ENCODE peak calls at places on chromosomes 6 and 20, in four cellular contexts. One of them, this sample, is unnamed.

GRCh38 chr20:9179193-9179802 is 110.4 kb downstream of the PLCB4 start:
- DNase-seq in Caco-2: no peak
- DNase-seq in psoas muscle: no peak
- DNase-seq in heart left ventricle: no peak
- DNase-seq in this sample: no peak

GRCh38 chr6:80610821-80611220 is 504.4 kb downstream of the BCKDHB start:
- DNase-seq in Caco-2: no peak
- DNase-seq in heart left ventricle: no peak
- DNase-seq in psoas muscle: no peak
- DNase-seq in this sample: no peak

GRCh38 chr6:15769471-15770088 is 106.8 kb upstream of the DTNBP1 start:
- DNase-seq in psoas muscle: no peak
- DNase-seq in Caco-2: no peak
- DNase-seq in heart left ventricle: no peak
- DNase-seq in this sample: no peak

GRCh38 chr20:11267131-11267761 is 593.4 kb upstream of the JAG1 start:
- DNase-seq in Caco-2: peak; percentile 80
- DNase-seq in heart left ventricle: peak; percentile 68
- DNase-seq in psoas muscle: peak; percentile 54
- DNase-seq in this sample: no peak

GRCh38 chr6:82144852-82145332 is 102.7 kb downstream of the IBTK start:
- DNase-seq in psoas muscle: peak; percentile 63
- DNase-seq in Caco-2: peak; percentile 62
- DNase-seq in heart left ventricle: peak; percentile 82
- DNase-seq in this sample: no peak

GRCh38 chr20:54257090-54257816 is 49.4 kb downstream of the PFDN4 start:
- DNase-seq in Caco-2: no peak
- DNase-seq in heart left ventricle: no peak
- DNase-seq in psoas muscle: no peak
- DNase-seq in this sample: no peak

GRCh38 chr6:20211037-20211940 is 980 bp downstream of the MBOAT1 start:
- DNase-seq in psoas muscle: no peak
- DNase-seq in heart left ventricle: no peak
- DNase-seq in Caco-2: no peak
- DNase-seq in this sample: no peak

GRCh38 chr20:3871549-3872265 is 17.5 kb upstream of the PANK2 start:
- DNase-seq in psoas muscle: no peak
- DNase-seq in Caco-2: peak; percentile 53
- DNase-seq in heart left ventricle: no peak
- DNase-seq in this sample: no peak

GRCh38 chr6:125835221-125835744 is 44.5 kb downstream of the NCOA7 start:
- DNase-seq in heart left ventricle: peak; percentile 38
- DNase-seq in psoas muscle: peak; percentile 47
- DNase-seq in Caco-2: no peak
- DNase-seq in this sample: peak; percentile 72
- H3K4me3 ChIP-seq in heart left ventricle: no peak overlapping the region
- H3K4me3 ChIP-seq in psoas muscle: no peak overlapping the region
- H3K4me3 ChIP-seq in Caco-2: no peak overlapping the region
- H3K4me3 ChIP-seq in this sample: no peak overlapping the region

GRCh38 chr6:68237205-68237604 is 397.9 kb upstream of the ADGRB3 start:
- DNase-seq in heart left ventricle: no peak
- DNase-seq in Caco-2: no peak
- DNase-seq in psoas muscle: no peak
- DNase-seq in this sample: no peak
- H3K27me3 ChIP-seq in heart left ventricle: no peaks in the 10 kb centered on the region
- H3K27me3 ChIP-seq in Caco-2: no peaks in the 10 kb centered on the region
- H3K27me3 ChIP-seq in psoas muscle: no peaks in the 10 kb centered on the region
- H3K27me3 ChIP-seq in this sample: no peaks in the 10 kb centered on the region

DNA sequence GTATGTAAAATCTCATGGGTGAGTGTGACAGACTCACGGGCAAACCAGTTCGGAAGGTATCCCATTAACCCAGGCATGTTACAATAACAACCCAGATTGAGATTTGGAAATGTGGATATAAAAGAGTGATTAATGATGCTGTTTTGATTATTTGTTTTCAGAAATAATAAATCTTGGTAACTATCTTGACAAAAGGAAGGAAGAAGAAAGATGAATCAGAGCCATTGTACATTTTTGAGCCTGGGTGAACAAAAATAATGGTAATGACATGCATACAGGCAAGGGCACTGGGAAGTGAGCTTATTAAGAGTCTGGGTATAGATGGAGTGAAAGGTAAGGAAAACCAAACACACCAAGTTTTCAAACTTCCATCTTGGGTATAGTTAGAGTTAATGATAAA is 862.0 kb downstream of the PHF3 start:
- DNase-seq in heart left ventricle: no peak
- DNase-seq in Caco-2: no peak
- DNase-seq in psoas muscle: no peak
- DNase-seq in this sample: no peak
- H3K4me3 ChIP-seq in heart left ventricle: no peak overlapping the region
- H3K4me3 ChIP-seq in Caco-2: no peak overlapping the region
- H3K4me3 ChIP-seq in psoas muscle: no peak overlapping the region
- H3K4me3 ChIP-seq in this sample: no peak overlapping the region

DNA sequence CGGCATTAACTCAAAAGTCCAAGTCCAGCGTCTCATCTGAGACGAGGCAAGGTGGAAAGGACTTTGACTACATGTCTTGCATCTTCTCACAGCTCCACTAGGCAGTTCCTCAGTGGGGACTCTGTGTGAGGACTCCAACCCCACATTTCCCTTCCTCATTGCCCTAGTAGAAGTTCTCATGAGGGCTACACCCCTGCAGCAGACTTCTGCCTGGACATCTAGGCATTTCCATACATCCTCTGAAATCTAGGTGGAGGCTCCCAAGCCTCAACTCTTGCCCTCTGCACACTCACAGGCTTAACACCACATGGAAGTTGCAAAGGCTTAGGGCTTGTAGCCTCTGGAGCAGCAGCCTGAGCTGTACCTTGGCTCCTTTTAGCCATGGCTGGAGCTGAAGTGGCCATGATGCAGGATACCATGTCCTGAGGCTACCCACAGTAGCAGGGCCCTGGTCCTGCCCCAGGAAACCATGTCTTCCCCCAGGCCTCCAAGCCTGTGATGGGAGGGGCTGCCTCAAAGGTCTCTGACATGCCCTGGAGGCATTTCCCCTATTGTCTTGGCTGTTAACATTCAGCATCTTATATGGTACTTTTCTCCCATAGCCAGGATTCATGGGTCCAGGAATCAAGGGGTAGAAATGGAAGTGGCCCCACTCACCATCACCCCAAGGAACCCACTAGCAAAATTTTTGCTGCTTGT is 194.6 kb upstream of the KCNG1 start:
- DNase-seq in Caco-2: no peak
- DNase-seq in heart left ventricle: no peak
- DNase-seq in psoas muscle: no peak
- DNase-seq in this sample: no peak
- H3K27me3 ChIP-seq in Caco-2: no peaks in the 10 kb centered on the region
- H3K27me3 ChIP-seq in heart left ventricle: peaks cover 17% of the 10 kb centered on the region
- H3K27me3 ChIP-seq in psoas muscle: peaks cover 3% of the 10 kb centered on the region
- H3K27me3 ChIP-seq in this sample: no peaks in the 10 kb centered on the region

GRCh38 chr6:13711384-13711725 is 280 bp downstream of the RANBP9 start:
- DNase-seq in heart left ventricle: peak; percentile 76
- DNase-seq in Caco-2: peak; percentile 54
- DNase-seq in psoas muscle: no peak
- DNase-seq in this sample: no peak
- H3K4me3 ChIP-seq in heart left ventricle: peak overlapping the region; percentile 80
- H3K4me3 ChIP-seq in Caco-2: peak overlapping the region; percentile 69
- H3K4me3 ChIP-seq in psoas muscle: peak overlapping the region; percentile 92
- H3K4me3 ChIP-seq in this sample: peak overlapping the region; percentile 71

GRCh38 chr20:955656-956055 is 39.5 kb upstream of the ANGPT4 start:
- DNase-seq in heart left ventricle: no peak
- DNase-seq in psoas muscle: no peak
- DNase-seq in Caco-2: no peak
- DNase-seq in this sample: no peak

GRCh38 chr20:956330-956951 is 40.3 kb upstream of the ANGPT4 start:
- DNase-seq in Caco-2: peak; percentile 77
- DNase-seq in psoas muscle: peak; percentile 81
- DNase-seq in heart left ventricle: peak; percentile 54
- DNase-seq in this sample: peak; percentile 75

GRCh38 chr20:957544-957943 is 41.4 kb upstream of the ANGPT4 start:
- DNase-seq in Caco-2: no peak
- DNase-seq in psoas muscle: peak; percentile 6
- DNase-seq in heart left ventricle: no peak
- DNase-seq in this sample: no peak

GRCh38 chr20:953742-954141 is 37.6 kb upstream of the ANGPT4 start:
- DNase-seq in psoas muscle: no peak
- DNase-seq in heart left ventricle: no peak
- DNase-seq in Caco-2: no peak
- DNase-seq in this sample: peak; percentile 25

DNA sequence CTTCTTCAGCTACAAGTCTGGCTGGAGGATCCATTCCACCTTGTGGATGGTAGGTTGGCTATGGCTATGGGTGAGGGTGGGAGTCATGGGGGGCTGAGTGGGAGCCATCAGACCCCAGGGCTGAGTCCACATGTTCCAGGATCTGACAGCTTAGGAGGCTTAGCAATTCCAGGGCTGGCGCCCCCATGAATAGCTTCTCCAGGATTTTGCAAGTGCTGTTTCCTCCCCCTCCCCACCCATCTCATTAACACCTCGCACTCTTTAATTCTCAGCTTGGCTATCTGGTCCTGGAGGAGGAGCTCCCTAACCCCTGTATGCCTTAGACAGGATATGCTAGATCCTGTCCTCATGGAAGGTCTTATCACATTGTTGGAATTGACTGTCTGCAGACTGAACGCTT is 39.0 kb upstream of the ANGPT4 start:
- DNase-seq in psoas muscle: no peak
- DNase-seq in heart left ventricle: no peak
- DNase-seq in Caco-2: no peak
- DNase-seq in this sample: peak; percentile 30
- H3K27me3 ChIP-seq in psoas muscle: no peaks in the 10 kb centered on the region
- H3K27me3 ChIP-seq in heart left ventricle: peaks cover 5% of the 10 kb centered on the region
- H3K27me3 ChIP-seq in Caco-2: no peaks in the 10 kb centered on the region
- H3K27me3 ChIP-seq in this sample: no peaks in the 10 kb centered on the region

DNA sequence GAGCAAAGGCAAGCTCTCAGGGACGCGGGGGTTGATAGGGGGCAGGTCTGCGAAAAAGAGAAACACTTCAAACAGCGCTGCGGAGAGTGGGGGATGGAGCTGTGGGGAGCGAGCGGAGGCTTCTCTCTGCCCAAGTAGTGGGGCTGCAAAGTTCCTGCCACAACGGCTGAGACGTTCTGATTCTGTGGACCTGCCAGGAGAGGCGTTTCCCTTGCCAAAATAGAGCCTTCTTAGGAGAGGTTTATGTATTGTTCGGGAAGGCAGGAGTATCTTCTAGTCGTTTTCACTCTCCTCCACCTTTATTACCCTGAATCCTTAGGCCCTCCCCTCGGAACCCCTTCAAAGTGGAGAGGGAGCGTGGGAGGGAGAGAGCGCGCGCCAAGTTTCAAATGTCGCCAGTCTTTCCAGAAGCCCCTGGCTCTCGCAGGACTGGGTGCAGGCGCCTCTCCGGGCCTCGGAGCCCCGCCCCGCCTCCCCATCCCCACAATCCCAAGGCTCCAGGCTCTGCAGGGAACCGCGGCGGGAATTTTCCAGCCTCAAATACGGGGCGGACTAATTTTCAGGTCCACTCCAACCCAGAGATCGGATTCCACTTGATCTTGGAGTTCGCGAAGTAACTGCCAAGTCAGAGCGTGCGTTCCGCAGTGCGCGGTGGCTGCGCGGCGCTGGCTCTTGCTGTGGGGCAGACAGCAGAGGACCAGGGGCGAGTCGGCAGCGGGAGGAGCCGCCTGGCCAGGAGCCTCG is 10.0 kb upstream of the POU3F2 start:
- DNase-seq in psoas muscle: no peak
- DNase-seq in heart left ventricle: no peak
- DNase-seq in Caco-2: no peak
- DNase-seq in this sample: no peak
- H3K4me3 ChIP-seq in psoas muscle: peak overlapping the region; percentile 48
- H3K4me3 ChIP-seq in heart left ventricle: peak overlapping the region; percentile 7
- H3K4me3 ChIP-seq in Caco-2: no peak overlapping the region
- H3K4me3 ChIP-seq in this sample: no peak overlapping the region

DNA sequence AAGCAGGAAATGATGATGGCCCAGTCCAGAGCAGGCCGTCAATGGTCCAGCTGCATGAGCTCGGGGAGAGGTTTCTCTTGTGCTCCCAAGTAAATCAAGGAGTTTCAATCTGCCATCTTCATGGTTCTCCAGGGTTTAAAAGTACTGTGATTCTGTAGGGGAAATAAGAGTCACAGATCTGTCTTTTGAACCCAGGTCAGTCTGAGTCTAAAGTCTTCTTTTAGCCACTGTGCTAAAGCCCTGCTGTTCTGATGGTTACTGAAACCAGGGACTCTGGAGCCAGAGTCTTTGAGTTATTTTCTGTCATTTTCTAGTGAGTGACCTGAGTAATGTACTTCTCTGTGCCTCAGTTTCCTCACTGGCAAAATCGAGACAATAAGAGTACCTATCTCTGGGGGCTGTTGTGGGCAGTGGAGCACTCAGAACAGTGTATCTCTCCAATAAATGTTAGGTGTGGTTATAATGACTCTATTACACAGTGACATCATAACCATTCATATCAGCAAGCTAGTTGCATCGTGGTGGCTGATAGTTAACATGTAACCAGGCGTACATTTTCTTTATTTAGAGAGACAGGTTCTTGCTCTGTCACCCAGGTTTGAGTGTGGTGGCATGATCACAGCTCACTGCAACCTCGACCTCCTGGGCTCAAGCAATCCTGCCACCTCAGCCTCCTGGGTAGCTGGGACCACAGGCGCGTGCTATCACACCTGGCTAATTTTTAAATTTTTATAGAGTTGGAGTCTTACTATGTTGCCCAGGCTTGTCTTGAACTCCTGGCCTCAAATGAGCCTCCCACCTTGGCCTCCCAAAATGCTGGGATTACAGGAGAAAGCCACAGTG is 74.6 kb upstream of the KCNG1 start:
- DNase-seq in psoas muscle: no peak
- DNase-seq in heart left ventricle: no peak
- DNase-seq in Caco-2: no peak
- DNase-seq in this sample: no peak
- H3K27me3 ChIP-seq in psoas muscle: no peaks in the 10 kb centered on the region
- H3K27me3 ChIP-seq in heart left ventricle: no peaks in the 10 kb centered on the region
- H3K27me3 ChIP-seq in Caco-2: no peaks in the 10 kb centered on the region
- H3K27me3 ChIP-seq in this sample: no peaks in the 10 kb centered on the region

This sample was measured in sigmoid colon.